ENCODE peak calls at places on chromosome 10, in nine cellular contexts. One of them, this sample, is unnamed.

GRCh38 chr10:63591600-63592379 is 70.6 kb downstream of the REEP3 start:
- DNase-seq in IMR-90: no peak
- DNase-seq in MM.1S: no peak
- DNase-seq in KBM-7: no peak
- DNase-seq in AML-193: no peak
- DNase-seq in natural killer cell: no peak
- DNase-seq in aorta: no peak
- DNase-seq in stimulated activated CD8-positive, alpha-beta memory T cell treated with anti-CD3 and anti-CD28 coated beads, Interleukin-2, amount 100 ng/mL, for 1 hour: no peak
- DNase-seq in fibroblast of the aortic adventitia: no peak
- DNase-seq in this sample: no peak

GRCh38 chr10:28788252-28788651 is 110.9 kb downstream of the BAMBI start:
- DNase-seq in MM.1S: no peak
- DNase-seq in natural killer cell: no peak
- DNase-seq in KBM-7: no peak
- DNase-seq in IMR-90: no peak
- DNase-seq in AML-193: no peak
- DNase-seq in aorta: no peak
- DNase-seq in fibroblast of the aortic adventitia: no peak
- DNase-seq in stimulated activated CD8-positive, alpha-beta memory T cell treated with anti-CD3 and anti-CD28 coated beads, Interleukin-2, amount 100 ng/mL, for 1 hour: no peak
- DNase-seq in this sample: no peak

GRCh38 chr10:132938472-132939329 is 3.7 kb downstream of the CFAP46 start:
- DNase-seq in IMR-90: no peak
- DNase-seq in stimulated activated CD8-positive, alpha-beta memory T cell treated with anti-CD3 and anti-CD28 coated beads, Interleukin-2, amount 100 ng/mL, for 1 hour: no peak
- DNase-seq in fibroblast of the aortic adventitia: no peak
- DNase-seq in AML-193: no peak
- DNase-seq in MM.1S: no peak
- DNase-seq in natural killer cell: peak; percentile 9
- DNase-seq in KBM-7: peak; percentile 36
- DNase-seq in aorta: no peak
- DNase-seq in this sample: no peak

GRCh38 chr10:101485681-101486554 is 102.1 kb downstream of the POLL start:
- DNase-seq in aorta: no peak
- DNase-seq in MM.1S: no peak
- DNase-seq in natural killer cell: no peak
- DNase-seq in stimulated activated CD8-positive, alpha-beta memory T cell treated with anti-CD3 and anti-CD28 coated beads, Interleukin-2, amount 100 ng/mL, for 1 hour: no peak
- DNase-seq in KBM-7: no peak
- DNase-seq in fibroblast of the aortic adventitia: peak; percentile 22
- DNase-seq in IMR-90: no peak
- DNase-seq in AML-193: no peak
- DNase-seq in this sample: no peak

GRCh38 chr10:111129348-111129747 is 52.5 kb downstream of the ADRA2A start:
- DNase-seq in AML-193: no peak
- DNase-seq in MM.1S: no peak
- DNase-seq in KBM-7: no peak
- DNase-seq in IMR-90: no peak
- DNase-seq in aorta: no peak
- DNase-seq in natural killer cell: no peak
- DNase-seq in stimulated activated CD8-positive, alpha-beta memory T cell treated with anti-CD3 and anti-CD28 coated beads, Interleukin-2, amount 100 ng/mL, for 1 hour: no peak
- DNase-seq in fibroblast of the aortic adventitia: no peak
- DNase-seq in this sample: no peak

GRCh38 chr10:75469018-75469616 is 37.7 kb downstream of the LRMDA start:
- DNase-seq in AML-193: peak; percentile 93
- DNase-seq in fibroblast of the aortic adventitia: peak; percentile 100
- DNase-seq in stimulated activated CD8-positive, alpha-beta memory T cell treated with anti-CD3 and anti-CD28 coated beads, Interleukin-2, amount 100 ng/mL, for 1 hour: no peak
- DNase-seq in aorta: peak; percentile 72
- DNase-seq in KBM-7: peak; percentile 37
- DNase-seq in MM.1S: no peak
- DNase-seq in natural killer cell: no peak
- DNase-seq in IMR-90: peak; percentile 84
- DNase-seq in this sample: no peak

GRCh38 chr10:29229258-29229705 is 59.6 kb upstream of the LYZL1 start:
- DNase-seq in stimulated activated CD8-positive, alpha-beta memory T cell treated with anti-CD3 and anti-CD28 coated beads, Interleukin-2, amount 100 ng/mL, for 1 hour: no peak
- DNase-seq in IMR-90: no peak
- DNase-seq in fibroblast of the aortic adventitia: no peak
- DNase-seq in aorta: no peak
- DNase-seq in natural killer cell: no peak
- DNase-seq in AML-193: no peak
- DNase-seq in MM.1S: no peak
- DNase-seq in KBM-7: no peak
- DNase-seq in this sample: no peak

GRCh38 chr10:32253300-32253699 is 93.7 kb downstream of the EPC1 start:
- DNase-seq in KBM-7: no peak
- DNase-seq in stimulated activated CD8-positive, alpha-beta memory T cell treated with anti-CD3 and anti-CD28 coated beads, Interleukin-2, amount 100 ng/mL, for 1 hour: no peak
- DNase-seq in aorta: no peak
- DNase-seq in fibroblast of the aortic adventitia: no peak
- DNase-seq in AML-193: no peak
- DNase-seq in natural killer cell: no peak
- DNase-seq in MM.1S: peak; percentile 51
- DNase-seq in IMR-90: no peak
- DNase-seq in this sample: no peak

GRCh38 chr10:57898231-57898630 is 369.5 kb downstream of the IPMK start:
- DNase-seq in stimulated activated CD8-positive, alpha-beta memory T cell treated with anti-CD3 and anti-CD28 coated beads, Interleukin-2, amount 100 ng/mL, for 1 hour: no peak
- DNase-seq in MM.1S: peak; percentile 12
- DNase-seq in KBM-7: no peak
- DNase-seq in AML-193: no peak
- DNase-seq in aorta: no peak
- DNase-seq in natural killer cell: no peak
- DNase-seq in fibroblast of the aortic adventitia: no peak
- DNase-seq in IMR-90: no peak
- DNase-seq in this sample: no peak

GRCh38 chr10:3729397-3729796 is 55.6 kb downstream of the KLF6 start:
- DNase-seq in AML-193: no peak
- DNase-seq in IMR-90: peak; percentile 20
- DNase-seq in MM.1S: no peak
- DNase-seq in fibroblast of the aortic adventitia: no peak
- DNase-seq in stimulated activated CD8-positive, alpha-beta memory T cell treated with anti-CD3 and anti-CD28 coated beads, Interleukin-2, amount 100 ng/mL, for 1 hour: no peak
- DNase-seq in aorta: no peak
- DNase-seq in KBM-7: no peak
- DNase-seq in natural killer cell: no peak
- DNase-seq in this sample: no peak

GRCh38 chr10:27256790-27257189 is 16.2 kb upstream of the ACBD5 start:
- DNase-seq in aorta: no peak
- DNase-seq in natural killer cell: no peak
- DNase-seq in fibroblast of the aortic adventitia: no peak
- DNase-seq in KBM-7: no peak
- DNase-seq in stimulated activated CD8-positive, alpha-beta memory T cell treated with anti-CD3 and anti-CD28 coated beads, Interleukin-2, amount 100 ng/mL, for 1 hour: no peak
- DNase-seq in MM.1S: no peak
- DNase-seq in IMR-90: no peak
- DNase-seq in AML-193: no peak
- DNase-seq in this sample: no peak

GRCh38 chr10:21260060-21260792 is 265.3 kb downstream of the SKIDA1 start:
- DNase-seq in MM.1S: no peak
- DNase-seq in aorta: no peak
- DNase-seq in fibroblast of the aortic adventitia: peak; percentile 61
- DNase-seq in IMR-90: no peak
- DNase-seq in stimulated activated CD8-positive, alpha-beta memory T cell treated with anti-CD3 and anti-CD28 coated beads, Interleukin-2, amount 100 ng/mL, for 1 hour: no peak
- DNase-seq in AML-193: no peak
- DNase-seq in KBM-7: no peak
- DNase-seq in natural killer cell: no peak
- DNase-seq in this sample: no peak

GRCh38 chr10:11685787-11686218 is 56.4 kb upstream of the ECHDC3 start:
- DNase-seq in natural killer cell: no peak
- DNase-seq in aorta: peak; percentile 77
- DNase-seq in KBM-7: peak; percentile 98
- DNase-seq in stimulated activated CD8-positive, alpha-beta memory T cell treated with anti-CD3 and anti-CD28 coated beads, Interleukin-2, amount 100 ng/mL, for 1 hour: no peak
- DNase-seq in MM.1S: peak; percentile 11
- DNase-seq in IMR-90: peak; percentile 24
- DNase-seq in AML-193: peak; percentile 76
- DNase-seq in fibroblast of the aortic adventitia: no peak
- DNase-seq in this sample: peak; percentile 46

GRCh38 chr10:10208156-10208555 is 809.5 kb upstream of the CELF2 start:
- DNase-seq in AML-193: no peak
- DNase-seq in fibroblast of the aortic adventitia: peak; percentile 1
- DNase-seq in natural killer cell: no peak
- DNase-seq in KBM-7: no peak
- DNase-seq in stimulated activated CD8-positive, alpha-beta memory T cell treated with anti-CD3 and anti-CD28 coated beads, Interleukin-2, amount 100 ng/mL, for 1 hour: no peak
- DNase-seq in IMR-90: no peak
- DNase-seq in MM.1S: no peak
- DNase-seq in aorta: no peak
- DNase-seq in this sample: no peak

GRCh38 chr10:91511549-91512330 is 101.6 kb downstream of the HECTD2 start:
- DNase-seq in IMR-90: peak; percentile 90
- DNase-seq in aorta: no peak
- DNase-seq in fibroblast of the aortic adventitia: peak; percentile 68
- DNase-seq in AML-193: no peak
- DNase-seq in stimulated activated CD8-positive, alpha-beta memory T cell treated with anti-CD3 and anti-CD28 coated beads, Interleukin-2, amount 100 ng/mL, for 1 hour: no peak
- DNase-seq in KBM-7: no peak
- DNase-seq in MM.1S: no peak
- DNase-seq in natural killer cell: no peak
- DNase-seq in this sample: no peak

GRCh38 chr10:34139559-34139958 is 675.5 kb downstream of the PARD3 start:
- DNase-seq in stimulated activated CD8-positive, alpha-beta memory T cell treated with anti-CD3 and anti-CD28 coated beads, Interleukin-2, amount 100 ng/mL, for 1 hour: no peak
- DNase-seq in natural killer cell: no peak
- DNase-seq in MM.1S: no peak
- DNase-seq in IMR-90: peak; percentile 58
- DNase-seq in AML-193: no peak
- DNase-seq in fibroblast of the aortic adventitia: no peak
- DNase-seq in aorta: no peak
- DNase-seq in KBM-7: no peak
- DNase-seq in this sample: no peak

GRCh38 chr10:118958984-118959916 is 70.3 kb upstream of the NANOS1 start:
- DNase-seq in MM.1S: no peak
- DNase-seq in stimulated activated CD8-positive, alpha-beta memory T cell treated with anti-CD3 and anti-CD28 coated beads, Interleukin-2, amount 100 ng/mL, for 1 hour: no peak
- DNase-seq in natural killer cell: no peak
- DNase-seq in aorta: peak; percentile 69
- DNase-seq in fibroblast of the aortic adventitia: peak; percentile 80
- DNase-seq in IMR-90: peak; percentile 25
- DNase-seq in AML-193: peak; percentile 45
- DNase-seq in KBM-7: no peak
- DNase-seq in this sample: no peak

GRCh38 chr10:69570050-69570816 is 3.0 kb downstream of the NEUROG3 start:
- DNase-seq in IMR-90: no peak
- DNase-seq in natural killer cell: no peak
- DNase-seq in fibroblast of the aortic adventitia: no peak
- DNase-seq in aorta: no peak
- DNase-seq in KBM-7: no peak
- DNase-seq in stimulated activated CD8-positive, alpha-beta memory T cell treated with anti-CD3 and anti-CD28 coated beads, Interleukin-2, amount 100 ng/mL, for 1 hour: no peak
- DNase-seq in MM.1S: no peak
- DNase-seq in AML-193: no peak
- DNase-seq in this sample: no peak

GRCh38 chr10:103693070-103693811 is 162.1 kb downstream of the SH3PXD2A start:
- DNase-seq in fibroblast of the aortic adventitia: no peak
- DNase-seq in AML-193: no peak
- DNase-seq in natural killer cell: no peak
- DNase-seq in IMR-90: no peak
- DNase-seq in MM.1S: peak; percentile 55
- DNase-seq in stimulated activated CD8-positive, alpha-beta memory T cell treated with anti-CD3 and anti-CD28 coated beads, Interleukin-2, amount 100 ng/mL, for 1 hour: no peak
- DNase-seq in KBM-7: no peak
- DNase-seq in aorta: no peak
- DNase-seq in this sample: peak; percentile 57

GRCh38 chr10:124293641-124294449 is 124.9 kb downstream of the OAT start:
- DNase-seq in KBM-7: no peak
- DNase-seq in stimulated activated CD8-positive, alpha-beta memory T cell treated with anti-CD3 and anti-CD28 coated beads, Interleukin-2, amount 100 ng/mL, for 1 hour: no peak
- DNase-seq in natural killer cell: no peak
- DNase-seq in aorta: no peak
- DNase-seq in AML-193: no peak
- DNase-seq in fibroblast of the aortic adventitia: no peak
- DNase-seq in IMR-90: no peak
- DNase-seq in MM.1S: no peak
- DNase-seq in this sample: no peak

GRCh38 chr10:29720149-29720548 is 85.4 kb upstream of the SVIL start:
- DNase-seq in KBM-7: no peak
- DNase-seq in IMR-90: no peak
- DNase-seq in aorta: no peak
- DNase-seq in AML-193: no peak
- DNase-seq in stimulated activated CD8-positive, alpha-beta memory T cell treated with anti-CD3 and anti-CD28 coated beads, Interleukin-2, amount 100 ng/mL, for 1 hour: no peak
- DNase-seq in MM.1S: no peak
- DNase-seq in natural killer cell: no peak
- DNase-seq in fibroblast of the aortic adventitia: no peak
- DNase-seq in this sample: no peak

GRCh38 chr10:97320480-97321031 is 1.5 kb downstream of the FRAT1 start:
- DNase-seq in aorta: peak; percentile 52
- DNase-seq in MM.1S: no peak
- DNase-seq in natural killer cell: no peak
- DNase-seq in AML-193: peak; percentile 52
- DNase-seq in KBM-7: no peak
- DNase-seq in stimulated activated CD8-positive, alpha-beta memory T cell treated with anti-CD3 and anti-CD28 coated beads, Interleukin-2, amount 100 ng/mL, for 1 hour: no peak
- DNase-seq in fibroblast of the aortic adventitia: no peak
- DNase-seq in IMR-90: no peak
- DNase-seq in this sample: no peak

GRCh38 chr10:47042199-47042473 is 130.9 kb downstream of the PTPN20 start:
- DNase-seq in stimulated activated CD8-positive, alpha-beta memory T cell treated with anti-CD3 and anti-CD28 coated beads, Interleukin-2, amount 100 ng/mL, for 1 hour: no peak
- DNase-seq in MM.1S: no peak
- DNase-seq in fibroblast of the aortic adventitia: no peak
- DNase-seq in aorta: peak; percentile 17
- DNase-seq in AML-193: no peak
- DNase-seq in IMR-90: no peak
- DNase-seq in KBM-7: no peak
- DNase-seq in natural killer cell: no peak
- DNase-seq in this sample: no peak

GRCh38 chr10:123421461-123421860 is 244.7 kb upstream of the GPR26 start:
- DNase-seq in IMR-90: no peak
- DNase-seq in KBM-7: no peak
- DNase-seq in fibroblast of the aortic adventitia: no peak
- DNase-seq in AML-193: no peak
- DNase-seq in aorta: no peak
- DNase-seq in stimulated activated CD8-positive, alpha-beta memory T cell treated with anti-CD3 and anti-CD28 coated beads, Interleukin-2, amount 100 ng/mL, for 1 hour: no peak
- DNase-seq in natural killer cell: no peak
- DNase-seq in MM.1S: no peak
- DNase-seq in this sample: no peak

This sample was measured in activated B cell treated with CpG ODN at 0.5 μM for 24 hours.